ENCODE peak calls at places on chromosomes 3 and 15, in eight cellular contexts. One of them, this sample, is unnamed.

GRCh38 chr15:48273047-48273446 is 58.2 kb upstream of the DUT start:
- DNase-seq in lower lobe of right lung: no peak
- DNase-seq in uterus: no peak
- DNase-seq in foreskin fibroblast: no peak
- DNase-seq in RWPE1: no peak
- DNase-seq in cardiac muscle cell: no peak
- DNase-seq in PC-9: no peak
- DNase-seq in endothelial cell of umbilical vein: no peak
- DNase-seq in this sample: no peak

GRCh38 chr3:170749765-170750477 is 120.1 kb downstream of the RPL22L1 start:
- DNase-seq in lower lobe of right lung: no peak
- DNase-seq in uterus: no peak
- DNase-seq in cardiac muscle cell: no peak
- DNase-seq in PC-9: no peak
- DNase-seq in RWPE1: no peak
- DNase-seq in foreskin fibroblast: no peak
- DNase-seq in endothelial cell of umbilical vein: no peak
- DNase-seq in this sample: no peak

GRCh38 chr3:127644641-127645040 is 15.7 kb downstream of the PODXL2 start:
- DNase-seq in endothelial cell of umbilical vein: no peak
- DNase-seq in PC-9: no peak
- DNase-seq in foreskin fibroblast: no peak
- DNase-seq in uterus: no peak
- DNase-seq in cardiac muscle cell: no peak
- DNase-seq in RWPE1: no peak
- DNase-seq in lower lobe of right lung: no peak
- DNase-seq in this sample: no peak

GRCh38 chr3:175879417-175879816 is 1020.3 kb downstream of the NAALADL2 start:
- DNase-seq in lower lobe of right lung: no peak
- DNase-seq in foreskin fibroblast: no peak
- DNase-seq in uterus: no peak
- DNase-seq in RWPE1: no peak
- DNase-seq in PC-9: no peak
- DNase-seq in cardiac muscle cell: no peak
- DNase-seq in endothelial cell of umbilical vein: no peak
- DNase-seq in this sample: no peak

GRCh38 chr3:30344288-30344687 is 262.1 kb upstream of the TGFBR2 start:
- DNase-seq in lower lobe of right lung: no peak
- DNase-seq in PC-9: peak
- DNase-seq in cardiac muscle cell: no peak
- DNase-seq in uterus: no peak
- DNase-seq in RWPE1: no peak
- DNase-seq in foreskin fibroblast: no peak
- DNase-seq in endothelial cell of umbilical vein: peak
- DNase-seq in this sample: no peak

GRCh38 chr3:109132801-109133473 is 3.6 kb upstream of the C3orf85 start:
- DNase-seq in RWPE1: no peak
- DNase-seq in foreskin fibroblast: no peak
- DNase-seq in PC-9: no peak
- DNase-seq in uterus: no peak
- DNase-seq in lower lobe of right lung: no peak
- DNase-seq in endothelial cell of umbilical vein: no peak
- DNase-seq in cardiac muscle cell: peak
- DNase-seq in this sample: no peak

GRCh38 chr3:184666422-184666821 is 45.4 kb downstream of the MAGEF1 start:
- DNase-seq in PC-9: no peak
- DNase-seq in uterus: no peak
- DNase-seq in lower lobe of right lung: no peak
- DNase-seq in RWPE1: no peak
- DNase-seq in endothelial cell of umbilical vein: no peak
- DNase-seq in cardiac muscle cell: no peak
- DNase-seq in foreskin fibroblast: no peak
- DNase-seq in this sample: no peak

GRCh38 chr15:22979069-22979698 is 984 bp downstream of the CYFIP1 start:
- DNase-seq in PC-9: no peak
- DNase-seq in RWPE1: peak
- DNase-seq in foreskin fibroblast: no peak
- DNase-seq in cardiac muscle cell: peak
- DNase-seq in uterus: no peak
- DNase-seq in lower lobe of right lung: peak
- DNase-seq in endothelial cell of umbilical vein: peak
- DNase-seq in this sample: peak

GRCh38 chr3:107669669-107670068 is 146.9 kb downstream of the BBX start:
- DNase-seq in foreskin fibroblast: no peak
- DNase-seq in PC-9: no peak
- DNase-seq in lower lobe of right lung: no peak
- DNase-seq in cardiac muscle cell: peak
- DNase-seq in endothelial cell of umbilical vein: no peak
- DNase-seq in RWPE1: no peak
- DNase-seq in uterus: no peak
- DNase-seq in this sample: no peak

GRCh38 chr3:100600181-100601042 is 9.0 kb upstream of the ADGRG7 start:
- DNase-seq in cardiac muscle cell: no peak
- DNase-seq in endothelial cell of umbilical vein: no peak
- DNase-seq in uterus: no peak
- DNase-seq in RWPE1: peak
- DNase-seq in PC-9: no peak
- DNase-seq in lower lobe of right lung: no peak
- DNase-seq in foreskin fibroblast: no peak
- DNase-seq in this sample: no peak

GRCh38 chr3:129007792-129008191 is 6.7 kb downstream of the EFCC1 start:
- DNase-seq in uterus: no peak
- DNase-seq in foreskin fibroblast: no peak
- DNase-seq in cardiac muscle cell: no peak
- DNase-seq in endothelial cell of umbilical vein: no peak
- DNase-seq in PC-9: no peak
- DNase-seq in lower lobe of right lung: no peak
- DNase-seq in RWPE1: no peak
- DNase-seq in this sample: no peak

GRCh38 chr15:66184936-66185790 is 68.4 kb downstream of the MEGF11 start:
- DNase-seq in foreskin fibroblast: no peak
- DNase-seq in cardiac muscle cell: peak
- DNase-seq in lower lobe of right lung: no peak
- DNase-seq in endothelial cell of umbilical vein: no peak
- DNase-seq in RWPE1: no peak
- DNase-seq in PC-9: no peak
- DNase-seq in uterus: no peak
- DNase-seq in this sample: no peak

GRCh38 chr15:66189291-66189690 is 64.3 kb downstream of the MEGF11 start:
- DNase-seq in RWPE1: no peak
- DNase-seq in uterus: no peak
- DNase-seq in lower lobe of right lung: no peak
- DNase-seq in PC-9: no peak
- DNase-seq in cardiac muscle cell: no peak
- DNase-seq in foreskin fibroblast: no peak
- DNase-seq in endothelial cell of umbilical vein: no peak
- DNase-seq in this sample: no peak

GRCh38 chr15:66187271-66187670 is 66.3 kb downstream of the MEGF11 start:
- DNase-seq in lower lobe of right lung: no peak
- DNase-seq in PC-9: no peak
- DNase-seq in endothelial cell of umbilical vein: no peak
- DNase-seq in cardiac muscle cell: peak
- DNase-seq in uterus: no peak
- DNase-seq in foreskin fibroblast: no peak
- DNase-seq in RWPE1: no peak
- DNase-seq in this sample: no peak

GRCh38 chr15:66186049-66186825 is 67.3 kb downstream of the MEGF11 start:
- DNase-seq in foreskin fibroblast: no peak
- DNase-seq in endothelial cell of umbilical vein: no peak
- DNase-seq in RWPE1: no peak
- DNase-seq in uterus: no peak
- DNase-seq in lower lobe of right lung: no peak
- DNase-seq in cardiac muscle cell: peak
- DNase-seq in PC-9: no peak
- DNase-seq in this sample: no peak

DNA sequence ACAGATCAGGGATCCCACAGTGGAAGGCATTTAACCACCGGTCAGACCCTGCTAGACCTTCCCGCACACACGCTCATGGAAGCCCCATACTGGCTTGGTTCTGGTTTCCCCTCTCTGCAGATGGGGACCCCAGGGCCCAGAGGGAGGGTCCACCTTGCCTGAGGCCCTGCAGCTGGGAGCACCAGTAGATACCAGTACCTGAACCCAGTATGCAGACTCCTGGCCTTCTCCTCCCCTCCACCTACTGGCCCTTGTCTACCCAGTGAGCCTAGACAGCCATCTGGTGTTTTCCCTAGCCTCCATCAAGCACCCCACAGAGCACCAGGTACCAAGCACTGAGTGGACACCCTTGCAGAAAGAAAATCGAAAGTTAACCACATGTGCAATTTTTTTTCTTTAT is 65.1 kb downstream of the MEGF11 start:
- DNase-seq in cardiac muscle cell: no peak
- DNase-seq in uterus: no peak
- DNase-seq in RWPE1: no peak
- DNase-seq in endothelial cell of umbilical vein: no peak
- DNase-seq in foreskin fibroblast: no peak
- DNase-seq in lower lobe of right lung: no peak
- DNase-seq in PC-9: no peak
- DNase-seq in this sample: no peak
- TF ChIP-seq CTCF in cardiac muscle cell: no peak
- TF ChIP-seq CTCF in uterus: no peak
- TF ChIP-seq CTCF in RWPE1: no peak
- TF ChIP-seq CTCF in endothelial cell of umbilical vein: no peak
- TF ChIP-seq CTCF in foreskin fibroblast: no peak
- TF ChIP-seq CTCF in lower lobe of right lung: no peak
- TF ChIP-seq CTCF in PC-9: no peak
- TF ChIP-seq CTCF in this sample: no peak

DNA sequence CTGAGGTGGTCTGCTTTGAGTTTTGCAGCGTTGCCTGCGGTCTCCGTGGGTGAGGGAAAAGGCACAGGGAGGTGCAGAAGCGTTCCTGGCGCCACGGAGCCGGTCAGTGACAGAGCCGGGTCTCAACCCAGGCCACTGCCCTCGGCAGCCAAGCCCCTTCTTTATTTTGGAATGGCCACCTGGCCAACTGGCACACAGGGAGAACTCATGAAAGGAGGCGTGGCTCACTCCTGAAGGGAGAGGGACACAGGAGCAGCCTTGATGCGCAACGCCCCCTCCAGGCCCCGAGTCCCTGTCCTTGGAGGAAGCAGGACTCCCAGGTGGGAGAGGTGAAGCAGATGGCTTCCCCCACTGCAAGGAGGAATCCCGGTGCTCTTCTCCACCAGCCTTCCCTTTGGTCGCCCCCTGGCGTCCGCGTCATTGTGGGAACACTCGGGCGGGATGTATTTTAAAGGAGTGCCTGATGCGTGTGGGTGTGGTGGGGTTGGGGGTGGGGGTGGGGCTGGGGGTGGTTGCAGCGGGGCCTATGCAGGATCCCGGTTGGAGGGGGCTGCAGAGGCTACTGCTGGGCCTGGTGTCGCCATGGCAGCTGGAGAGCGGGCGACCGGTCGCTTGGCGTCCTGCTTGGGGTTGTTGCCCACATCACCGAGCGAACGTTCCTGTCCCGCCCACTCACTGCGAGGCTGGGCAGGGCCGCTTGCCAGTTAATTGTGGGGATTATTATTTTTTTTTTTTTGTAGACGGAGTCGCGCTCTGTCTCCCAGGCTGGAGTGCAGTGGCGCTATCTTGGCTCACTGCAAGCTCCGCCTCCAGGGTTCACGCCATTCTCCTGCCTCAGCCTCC is 32.6 kb downstream of the APBA2 start:
- DNase-seq in PC-9: no peak
- DNase-seq in endothelial cell of umbilical vein: no peak
- DNase-seq in RWPE1: peak
- DNase-seq in lower lobe of right lung: peak
- DNase-seq in uterus: no peak
- DNase-seq in cardiac muscle cell: peak
- DNase-seq in foreskin fibroblast: no peak
- DNase-seq in this sample: no peak
- TF ChIP-seq CTCF in PC-9: no peak
- TF ChIP-seq CTCF in endothelial cell of umbilical vein: peak
- TF ChIP-seq CTCF in RWPE1: no peak
- TF ChIP-seq CTCF in lower lobe of right lung: no peak
- TF ChIP-seq CTCF in uterus: no peak
- TF ChIP-seq CTCF in cardiac muscle cell: peak
- TF ChIP-seq CTCF in foreskin fibroblast: no peak
- TF ChIP-seq CTCF in this sample: no peak

GRCh38 chr3:29291982-29292363 is 11.1 kb downstream of the RBMS3 start:
- DNase-seq in PC-9: no peak
- DNase-seq in uterus: no peak
- DNase-seq in foreskin fibroblast: no peak
- DNase-seq in RWPE1: no peak
- DNase-seq in cardiac muscle cell: no peak
- DNase-seq in endothelial cell of umbilical vein: no peak
- DNase-seq in lower lobe of right lung: no peak
- DNase-seq in this sample: no peak
- TF ChIP-seq CTCF in PC-9: no peak
- TF ChIP-seq CTCF in uterus: no peak
- TF ChIP-seq CTCF in foreskin fibroblast: no peak
- TF ChIP-seq CTCF in RWPE1: no peak
- TF ChIP-seq CTCF in cardiac muscle cell: no peak
- TF ChIP-seq CTCF in endothelial cell of umbilical vein: no peak
- TF ChIP-seq CTCF in lower lobe of right lung: no peak
- TF ChIP-seq CTCF in this sample: no peak

GRCh38 chr3:171874879-171875278 is 31.7 kb downstream of the TMEM212 start:
- DNase-seq in PC-9: no peak
- DNase-seq in uterus: no peak
- DNase-seq in endothelial cell of umbilical vein: no peak
- DNase-seq in cardiac muscle cell: peak
- DNase-seq in foreskin fibroblast: no peak
- DNase-seq in lower lobe of right lung: no peak
- DNase-seq in RWPE1: no peak
- DNase-seq in this sample: no peak

GRCh38 chr3:171873561-171873960 is 30.4 kb downstream of the TMEM212 start:
- DNase-seq in lower lobe of right lung: no peak
- DNase-seq in PC-9: no peak
- DNase-seq in RWPE1: no peak
- DNase-seq in uterus: no peak
- DNase-seq in foreskin fibroblast: peak
- DNase-seq in cardiac muscle cell: peak
- DNase-seq in endothelial cell of umbilical vein: peak
- DNase-seq in this sample: peak

GRCh38 chr3:171874251-171874679 is 31.1 kb downstream of the TMEM212 start:
- DNase-seq in endothelial cell of umbilical vein: peak
- DNase-seq in uterus: no peak
- DNase-seq in cardiac muscle cell: peak
- DNase-seq in PC-9: peak
- DNase-seq in foreskin fibroblast: peak
- DNase-seq in RWPE1: peak
- DNase-seq in lower lobe of right lung: no peak
- DNase-seq in this sample: peak

GRCh38 chr3:171876651-171877272 is 33.6 kb downstream of the TMEM212 start:
- DNase-seq in endothelial cell of umbilical vein: peak
- DNase-seq in PC-9: peak
- DNase-seq in lower lobe of right lung: no peak
- DNase-seq in uterus: no peak
- DNase-seq in cardiac muscle cell: peak
- DNase-seq in foreskin fibroblast: peak
- DNase-seq in RWPE1: peak
- DNase-seq in this sample: peak

DNA sequence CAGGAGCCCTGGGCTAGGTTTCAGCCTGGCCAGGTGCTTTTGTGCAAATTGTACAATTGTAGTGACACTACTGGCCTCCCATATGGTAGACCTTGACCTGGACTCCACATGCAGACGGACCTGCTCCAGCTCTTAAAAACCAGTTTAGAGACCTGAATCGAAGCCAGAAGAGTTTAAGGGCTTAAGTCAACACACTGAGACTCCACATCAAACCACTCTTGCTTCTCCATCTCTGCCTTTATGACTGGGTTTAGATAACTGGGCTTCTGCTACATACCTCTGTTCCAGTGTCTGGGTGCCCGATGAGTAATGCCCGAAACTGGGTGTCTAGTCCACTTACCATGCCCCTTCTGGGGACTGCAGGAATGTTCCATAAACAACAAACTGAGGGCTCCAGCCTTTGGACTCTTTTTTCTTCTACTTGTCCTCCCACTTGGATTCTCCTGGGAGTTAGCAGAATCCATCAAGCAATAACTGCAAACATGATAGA is 32.8 kb downstream of the TMEM212 start:
- DNase-seq in PC-9: no peak
- DNase-seq in foreskin fibroblast: no peak
- DNase-seq in RWPE1: no peak
- DNase-seq in uterus: peak
- DNase-seq in lower lobe of right lung: no peak
- DNase-seq in cardiac muscle cell: peak
- DNase-seq in endothelial cell of umbilical vein: no peak
- DNase-seq in this sample: peak
- TF ChIP-seq CTCF in PC-9: no peak
- TF ChIP-seq CTCF in foreskin fibroblast: no peak
- TF ChIP-seq CTCF in RWPE1: no peak
- TF ChIP-seq CTCF in uterus: no peak
- TF ChIP-seq CTCF in lower lobe of right lung: no peak
- TF ChIP-seq CTCF in cardiac muscle cell: no peak
- TF ChIP-seq CTCF in endothelial cell of umbilical vein: no peak
- TF ChIP-seq CTCF in this sample: no peak

This sample was measured in HFFc6.